ENCODE peak calls at places on chromosome 17, in eight cellular contexts. One of them, this sample, is unnamed.

GRCh38 chr17:76390003-76390421 is 5.6 kb downstream of the SPHK1 start:
- DNase-seq in amygdala: no peak
- DNase-seq in AG08395: no peak
- DNase-seq in dorsolateral prefrontal cortex: no peak
- DNase-seq in activated T-helper 1 cell treated with Interleukin-2 at 50 U/mL for 16 hours: no peak
- DNase-seq in heart left ventricle: no peak
- DNase-seq in EL: no peak
- DNase-seq in cardiac muscle cell: peak; percentile 64
- DNase-seq in this sample: no peak

GRCh38 chr17:33572615-33573014 is 279.5 kb upstream of the ASIC2 start:
- DNase-seq in dorsolateral prefrontal cortex: no peak
- DNase-seq in heart left ventricle: no peak
- DNase-seq in cardiac muscle cell: peak; percentile 55
- DNase-seq in EL: no peak
- DNase-seq in AG08395: no peak
- DNase-seq in activated T-helper 1 cell treated with Interleukin-2 at 50 U/mL for 16 hours: no peak
- DNase-seq in amygdala: no peak
- DNase-seq in this sample: no peak

GRCh38 chr17:7929158-7930029 is at the start of gene KCNAB3:
- DNase-seq in activated T-helper 1 cell treated with Interleukin-2 at 50 U/mL for 16 hours: peak; percentile 41
- DNase-seq in heart left ventricle: no peak
- DNase-seq in AG08395: peak; percentile 83
- DNase-seq in cardiac muscle cell: peak; percentile 86
- DNase-seq in EL: peak; percentile 82
- DNase-seq in dorsolateral prefrontal cortex: peak; percentile 81
- DNase-seq in amygdala: peak; percentile 65
- DNase-seq in this sample: no peak

GRCh38 chr17:59753522-59754467 is 46.3 kb downstream of the VMP1 start:
- DNase-seq in AG08395: peak; percentile 72
- DNase-seq in dorsolateral prefrontal cortex: no peak
- DNase-seq in cardiac muscle cell: peak; percentile 86
- DNase-seq in EL: peak; percentile 88
- DNase-seq in heart left ventricle: peak; percentile 29
- DNase-seq in amygdala: no peak
- DNase-seq in activated T-helper 1 cell treated with Interleukin-2 at 50 U/mL for 16 hours: no peak
- DNase-seq in this sample: no peak

GRCh38 chr17:77831497-77832179 is 126.9 kb upstream of the TNRC6C start:
- DNase-seq in AG08395: peak; percentile 69
- DNase-seq in activated T-helper 1 cell treated with Interleukin-2 at 50 U/mL for 16 hours: no peak
- DNase-seq in EL: peak; percentile 62
- DNase-seq in cardiac muscle cell: no peak
- DNase-seq in amygdala: no peak
- DNase-seq in heart left ventricle: no peak
- DNase-seq in dorsolateral prefrontal cortex: peak; percentile 40
- DNase-seq in this sample: peak; percentile 23

GRCh38 chr17:59296190-59296589 is 35.3 kb upstream of the YPEL2 start:
- DNase-seq in dorsolateral prefrontal cortex: no peak
- DNase-seq in activated T-helper 1 cell treated with Interleukin-2 at 50 U/mL for 16 hours: no peak
- DNase-seq in cardiac muscle cell: no peak
- DNase-seq in heart left ventricle: no peak
- DNase-seq in AG08395: no peak
- DNase-seq in amygdala: no peak
- DNase-seq in EL: no peak
- DNase-seq in this sample: no peak

GRCh38 chr17:38415250-38416194 is 12.7 kb upstream of the ARHGAP23 start:
- DNase-seq in AG08395: peak; percentile 62
- DNase-seq in activated T-helper 1 cell treated with Interleukin-2 at 50 U/mL for 16 hours: no peak
- DNase-seq in dorsolateral prefrontal cortex: no peak
- DNase-seq in heart left ventricle: no peak
- DNase-seq in amygdala: no peak
- DNase-seq in EL: peak; percentile 67
- DNase-seq in cardiac muscle cell: no peak
- DNase-seq in this sample: peak; percentile 73

GRCh38 chr17:8226536-8227237 is 16.3 kb upstream of the AURKB start:
- DNase-seq in dorsolateral prefrontal cortex: peak; percentile 58
- DNase-seq in EL: peak; percentile 95
- DNase-seq in AG08395: peak; percentile 75
- DNase-seq in amygdala: peak; percentile 74
- DNase-seq in heart left ventricle: peak; percentile 77
- DNase-seq in cardiac muscle cell: peak; percentile 80
- DNase-seq in activated T-helper 1 cell treated with Interleukin-2 at 50 U/mL for 16 hours: no peak
- DNase-seq in this sample: peak; percentile 60

GRCh38 chr17:63549289-63549945 is 860 bp upstream of the DCAF7 start:
- DNase-seq in dorsolateral prefrontal cortex: no peak
- DNase-seq in AG08395: no peak
- DNase-seq in heart left ventricle: no peak
- DNase-seq in cardiac muscle cell: no peak
- DNase-seq in activated T-helper 1 cell treated with Interleukin-2 at 50 U/mL for 16 hours: no peak
- DNase-seq in EL: no peak
- DNase-seq in amygdala: no peak
- DNase-seq in this sample: no peak

GRCh38 chr17:41171881-41172280 is 3.9 kb upstream of the KRTAP4-3 start:
- DNase-seq in activated T-helper 1 cell treated with Interleukin-2 at 50 U/mL for 16 hours: no peak
- DNase-seq in AG08395: no peak
- DNase-seq in heart left ventricle: no peak
- DNase-seq in amygdala: no peak
- DNase-seq in cardiac muscle cell: no peak
- DNase-seq in EL: peak; percentile 11
- DNase-seq in dorsolateral prefrontal cortex: no peak
- DNase-seq in this sample: no peak

GRCh38 chr17:60148300-60148838 is 1.4 kb upstream of the CA4 start:
- DNase-seq in amygdala: no peak
- DNase-seq in cardiac muscle cell: no peak
- DNase-seq in EL: no peak
- DNase-seq in dorsolateral prefrontal cortex: no peak
- DNase-seq in AG08395: no peak
- DNase-seq in activated T-helper 1 cell treated with Interleukin-2 at 50 U/mL for 16 hours: no peak
- DNase-seq in heart left ventricle: no peak
- DNase-seq in this sample: no peak

GRCh38 chr17:34733351-34733750 is 154.0 kb downstream of the TMEM132E start:
- DNase-seq in cardiac muscle cell: no peak
- DNase-seq in activated T-helper 1 cell treated with Interleukin-2 at 50 U/mL for 16 hours: no peak
- DNase-seq in amygdala: no peak
- DNase-seq in EL: no peak
- DNase-seq in AG08395: no peak
- DNase-seq in heart left ventricle: no peak
- DNase-seq in dorsolateral prefrontal cortex: no peak
- DNase-seq in this sample: no peak

GRCh38 chr17:82003411-82004381 is 19.0 kb downstream of the CENPX start:
- DNase-seq in heart left ventricle: peak; percentile 61
- DNase-seq in cardiac muscle cell: no peak
- DNase-seq in AG08395: peak; percentile 96
- DNase-seq in activated T-helper 1 cell treated with Interleukin-2 at 50 U/mL for 16 hours: no peak
- DNase-seq in amygdala: no peak
- DNase-seq in dorsolateral prefrontal cortex: no peak
- DNase-seq in EL: peak; percentile 99
- DNase-seq in this sample: no peak

GRCh38 chr17:33640629-33641028 is 347.5 kb upstream of the ASIC2 start:
- DNase-seq in cardiac muscle cell: peak; percentile 67
- DNase-seq in AG08395: no peak
- DNase-seq in heart left ventricle: no peak
- DNase-seq in activated T-helper 1 cell treated with Interleukin-2 at 50 U/mL for 16 hours: no peak
- DNase-seq in dorsolateral prefrontal cortex: no peak
- DNase-seq in amygdala: no peak
- DNase-seq in EL: no peak
- DNase-seq in this sample: no peak

GRCh38 chr17:12973496-12974318 is 44.1 kb downstream of the ELAC2 start:
- DNase-seq in cardiac muscle cell: peak; percentile 10
- DNase-seq in dorsolateral prefrontal cortex: no peak
- DNase-seq in amygdala: no peak
- DNase-seq in EL: no peak
- DNase-seq in heart left ventricle: no peak
- DNase-seq in activated T-helper 1 cell treated with Interleukin-2 at 50 U/mL for 16 hours: no peak
- DNase-seq in AG08395: peak; percentile 16
- DNase-seq in this sample: no peak

GRCh38 chr17:38601539-38602351 is 4.0 kb downstream of the SRCIN1 start:
- DNase-seq in AG08395: no peak
- DNase-seq in dorsolateral prefrontal cortex: no peak
- DNase-seq in heart left ventricle: no peak
- DNase-seq in activated T-helper 1 cell treated with Interleukin-2 at 50 U/mL for 16 hours: no peak
- DNase-seq in cardiac muscle cell: peak; percentile 66
- DNase-seq in EL: no peak
- DNase-seq in amygdala: no peak
- DNase-seq in this sample: no peak

GRCh38 chr17:76844485-76844829 is 23.7 kb upstream of the MGAT5B start:
- DNase-seq in EL: no peak
- DNase-seq in amygdala: no peak
- DNase-seq in dorsolateral prefrontal cortex: no peak
- DNase-seq in heart left ventricle: no peak
- DNase-seq in cardiac muscle cell: no peak
- DNase-seq in activated T-helper 1 cell treated with Interleukin-2 at 50 U/mL for 16 hours: no peak
- DNase-seq in AG08395: no peak
- DNase-seq in this sample: no peak

GRCh38 chr17:64255764-64256163 is 7.3 kb downstream of the TEX2 start:
- DNase-seq in amygdala: no peak
- DNase-seq in dorsolateral prefrontal cortex: no peak
- DNase-seq in EL: no peak
- DNase-seq in activated T-helper 1 cell treated with Interleukin-2 at 50 U/mL for 16 hours: no peak
- DNase-seq in cardiac muscle cell: no peak
- DNase-seq in heart left ventricle: no peak
- DNase-seq in AG08395: no peak
- DNase-seq in this sample: no peak

GRCh38 chr17:28737770-28738679 is 5.8 kb upstream of the TRAF4 start:
- DNase-seq in EL: no peak
- DNase-seq in activated T-helper 1 cell treated with Interleukin-2 at 50 U/mL for 16 hours: no peak
- DNase-seq in cardiac muscle cell: no peak
- DNase-seq in amygdala: no peak
- DNase-seq in dorsolateral prefrontal cortex: no peak
- DNase-seq in AG08395: no peak
- DNase-seq in heart left ventricle: no peak
- DNase-seq in this sample: peak; percentile 43

GRCh38 chr17:29622337-29623282 is at the start of gene CORO6:
- DNase-seq in dorsolateral prefrontal cortex: peak; percentile 79
- DNase-seq in cardiac muscle cell: peak; percentile 92
- DNase-seq in AG08395: peak; percentile 75
- DNase-seq in activated T-helper 1 cell treated with Interleukin-2 at 50 U/mL for 16 hours: peak; percentile 55
- DNase-seq in heart left ventricle: peak; percentile 64
- DNase-seq in EL: peak; percentile 61
- DNase-seq in amygdala: peak; percentile 31
- DNase-seq in this sample: peak; percentile 66

GRCh38 chr17:52297230-52298010 is 138.9 kb upstream of the CA10 start:
- DNase-seq in dorsolateral prefrontal cortex: no peak
- DNase-seq in amygdala: no peak
- DNase-seq in cardiac muscle cell: no peak
- DNase-seq in heart left ventricle: no peak
- DNase-seq in EL: no peak
- DNase-seq in activated T-helper 1 cell treated with Interleukin-2 at 50 U/mL for 16 hours: no peak
- DNase-seq in AG08395: no peak
- DNase-seq in this sample: no peak

GRCh38 chr17:40791808-40792436 is 7.8 kb downstream of the KRT28 start:
- DNase-seq in heart left ventricle: no peak
- DNase-seq in AG08395: peak; percentile 52
- DNase-seq in EL: peak; percentile 52
- DNase-seq in amygdala: no peak
- DNase-seq in dorsolateral prefrontal cortex: no peak
- DNase-seq in activated T-helper 1 cell treated with Interleukin-2 at 50 U/mL for 16 hours: no peak
- DNase-seq in cardiac muscle cell: peak; percentile 40
- DNase-seq in this sample: no peak

GRCh38 chr17:37365589-37365988 is 10.2 kb upstream of the C17orf78 start:
- DNase-seq in activated T-helper 1 cell treated with Interleukin-2 at 50 U/mL for 16 hours: no peak
- DNase-seq in heart left ventricle: no peak
- DNase-seq in AG08395: no peak
- DNase-seq in dorsolateral prefrontal cortex: no peak
- DNase-seq in cardiac muscle cell: no peak
- DNase-seq in amygdala: no peak
- DNase-seq in EL: no peak
- DNase-seq in this sample: no peak

GRCh38 chr17:70767102-70767701 is 597.9 kb downstream of the KCNJ2 start:
- DNase-seq in cardiac muscle cell: peak; percentile 44
- DNase-seq in activated T-helper 1 cell treated with Interleukin-2 at 50 U/mL for 16 hours: no peak
- DNase-seq in dorsolateral prefrontal cortex: no peak
- DNase-seq in AG08395: peak; percentile 45
- DNase-seq in heart left ventricle: no peak
- DNase-seq in amygdala: no peak
- DNase-seq in EL: peak; percentile 38
- DNase-seq in this sample: no peak

GRCh38 chr17:27549251-27549919 is 81.6 kb upstream of the LGALS9 start:
- DNase-seq in dorsolateral prefrontal cortex: no peak
- DNase-seq in amygdala: peak; percentile 82
- DNase-seq in AG08395: no peak
- DNase-seq in EL: no peak
- DNase-seq in cardiac muscle cell: no peak
- DNase-seq in activated T-helper 1 cell treated with Interleukin-2 at 50 U/mL for 16 hours: no peak
- DNase-seq in heart left ventricle: no peak
- DNase-seq in this sample: no peak

GRCh38 chr17:64504769-64505319 is 1.2 kb downstream of the DDX5 start:
- DNase-seq in dorsolateral prefrontal cortex: no peak
- DNase-seq in amygdala: no peak
- DNase-seq in AG08395: no peak
- DNase-seq in heart left ventricle: no peak
- DNase-seq in EL: peak; percentile 53
- DNase-seq in cardiac muscle cell: no peak
- DNase-seq in activated T-helper 1 cell treated with Interleukin-2 at 50 U/mL for 16 hours: no peak
- DNase-seq in this sample: no peak

GRCh38 chr17:57422574-57423164 is 166.3 kb downstream of the MSI2 start:
- DNase-seq in AG08395: peak; percentile 80
- DNase-seq in heart left ventricle: peak; percentile 44
- DNase-seq in cardiac muscle cell: no peak
- DNase-seq in activated T-helper 1 cell treated with Interleukin-2 at 50 U/mL for 16 hours: no peak
- DNase-seq in EL: peak; percentile 53
- DNase-seq in dorsolateral prefrontal cortex: no peak
- DNase-seq in amygdala: no peak
- DNase-seq in this sample: no peak

GRCh38 chr17:57555636-57556175 is 189.4 kb downstream of the CCDC182 start:
- DNase-seq in EL: peak; percentile 25
- DNase-seq in heart left ventricle: no peak
- DNase-seq in amygdala: no peak
- DNase-seq in dorsolateral prefrontal cortex: no peak
- DNase-seq in AG08395: no peak
- DNase-seq in cardiac muscle cell: no peak
- DNase-seq in activated T-helper 1 cell treated with Interleukin-2 at 50 U/mL for 16 hours: no peak
- DNase-seq in this sample: no peak

This sample was measured in lower lobe of right lung.